ENCODE peak calls at places on chromosomes 11 and 22, in nine cellular contexts. One of them, this sample, is unnamed.

GRCh38 chr11:1456166-1456565 is 30.4 kb downstream of the MOB2 start:
- DNase-seq in astrocyte of the cerebellum: no peak
- DNase-seq in H9: no peak
- DNase-seq in NCI-H345: no peak
- DNase-seq in fibroblast of lung: no peak
- DNase-seq in Calu3: no peak
- DNase-seq in KBM-7: no peak
- DNase-seq in choroid plexus epithelial cell: no peak
- DNase-seq in NCI-H1436: no peak
- DNase-seq in this sample: no peak

GRCh38 chr22:30265851-30266444 is 703 bp downstream of the OSM start:
- DNase-seq in fibroblast of lung: no peak
- DNase-seq in NCI-H345: no peak
- DNase-seq in Calu3: no peak
- DNase-seq in NCI-H1436: no peak
- DNase-seq in choroid plexus epithelial cell: no peak
- DNase-seq in KBM-7: peak; percentile 90
- DNase-seq in H9: no peak
- DNase-seq in astrocyte of the cerebellum: no peak
- DNase-seq in this sample: no peak

GRCh38 chr11:4049006-4049405 is 45.6 kb upstream of the RRM1 start:
- DNase-seq in astrocyte of the cerebellum: no peak
- DNase-seq in H9: no peak
- DNase-seq in Calu3: no peak
- DNase-seq in NCI-H1436: no peak
- DNase-seq in NCI-H345: no peak
- DNase-seq in fibroblast of lung: no peak
- DNase-seq in choroid plexus epithelial cell: no peak
- DNase-seq in KBM-7: peak; percentile 12
- DNase-seq in this sample: no peak

GRCh38 chr22:31932863-31933262 is 11.5 kb upstream of the YWHAH start:
- DNase-seq in fibroblast of lung: no peak
- DNase-seq in NCI-H1436: no peak
- DNase-seq in Calu3: no peak
- DNase-seq in H9: no peak
- DNase-seq in NCI-H345: no peak
- DNase-seq in KBM-7: no peak
- DNase-seq in astrocyte of the cerebellum: no peak
- DNase-seq in choroid plexus epithelial cell: no peak
- DNase-seq in this sample: no peak

GRCh38 chr11:32005786-32006406 is 85.0 kb upstream of the RCN1 start:
- DNase-seq in choroid plexus epithelial cell: no peak
- DNase-seq in H9: no peak
- DNase-seq in astrocyte of the cerebellum: peak; percentile 29
- DNase-seq in KBM-7: no peak
- DNase-seq in NCI-H1436: no peak
- DNase-seq in NCI-H345: no peak
- DNase-seq in fibroblast of lung: no peak
- DNase-seq in Calu3: no peak
- DNase-seq in this sample: no peak

GRCh38 chr11:67699521-67699920 is 25.1 kb upstream of the ALDH3B2 start:
- DNase-seq in KBM-7: no peak
- DNase-seq in choroid plexus epithelial cell: peak; percentile 30
- DNase-seq in Calu3: no peak
- DNase-seq in fibroblast of lung: peak; percentile 9
- DNase-seq in NCI-H345: no peak
- DNase-seq in astrocyte of the cerebellum: no peak
- DNase-seq in NCI-H1436: no peak
- DNase-seq in H9: no peak
- DNase-seq in this sample: no peak

GRCh38 chr22:47206185-47206584 is 443.7 kb downstream of the TBC1D22A start:
- DNase-seq in NCI-H1436: no peak
- DNase-seq in NCI-H345: no peak
- DNase-seq in KBM-7: no peak
- DNase-seq in astrocyte of the cerebellum: no peak
- DNase-seq in Calu3: no peak
- DNase-seq in H9: no peak
- DNase-seq in fibroblast of lung: no peak
- DNase-seq in choroid plexus epithelial cell: no peak
- DNase-seq in this sample: peak; percentile 10

GRCh38 chr11:92740251-92740650 is 229.2 kb upstream of the MTNR1B start:
- DNase-seq in NCI-H345: no peak
- DNase-seq in fibroblast of lung: no peak
- DNase-seq in Calu3: no peak
- DNase-seq in astrocyte of the cerebellum: no peak
- DNase-seq in NCI-H1436: no peak
- DNase-seq in choroid plexus epithelial cell: no peak
- DNase-seq in KBM-7: no peak
- DNase-seq in H9: no peak
- DNase-seq in this sample: no peak

GRCh38 chr11:73193251-73194033 is 24.6 kb upstream of the P2RY2 start:
- DNase-seq in fibroblast of lung: no peak
- DNase-seq in H9: no peak
- DNase-seq in choroid plexus epithelial cell: no peak
- DNase-seq in Calu3: no peak
- DNase-seq in astrocyte of the cerebellum: no peak
- DNase-seq in NCI-H1436: no peak
- DNase-seq in KBM-7: no peak
- DNase-seq in NCI-H345: no peak
- DNase-seq in this sample: no peak

GRCh38 chr22:23035557-23036277 is 34.6 kb upstream of the GNAZ start:
- DNase-seq in Calu3: no peak
- DNase-seq in NCI-H1436: no peak
- DNase-seq in fibroblast of lung: no peak
- DNase-seq in H9: no peak
- DNase-seq in astrocyte of the cerebellum: no peak
- DNase-seq in KBM-7: no peak
- DNase-seq in choroid plexus epithelial cell: no peak
- DNase-seq in NCI-H345: no peak
- DNase-seq in this sample: no peak

GRCh38 chr11:68659158-68659921 is 25.0 kb upstream of the GAL start:
- DNase-seq in KBM-7: peak; percentile 46
- DNase-seq in NCI-H1436: peak; percentile 95
- DNase-seq in choroid plexus epithelial cell: peak; percentile 100
- DNase-seq in astrocyte of the cerebellum: peak; percentile 98
- DNase-seq in NCI-H345: peak; percentile 97
- DNase-seq in H9: peak; percentile 25
- DNase-seq in Calu3: no peak
- DNase-seq in fibroblast of lung: peak; percentile 99
- DNase-seq in this sample: no peak

GRCh38 chr11:75325713-75326438 is 25.6 kb downstream of the ARRB1 start:
- DNase-seq in KBM-7: no peak
- DNase-seq in NCI-H345: no peak
- DNase-seq in fibroblast of lung: peak; percentile 93
- DNase-seq in choroid plexus epithelial cell: peak; percentile 94
- DNase-seq in NCI-H1436: no peak
- DNase-seq in Calu3: peak; percentile 55
- DNase-seq in astrocyte of the cerebellum: peak; percentile 34
- DNase-seq in H9: no peak
- DNase-seq in this sample: peak; percentile 80

GRCh38 chr22:37492428-37493344 is 6.5 kb upstream of the MFNG start:
- DNase-seq in fibroblast of lung: peak; percentile 46
- DNase-seq in choroid plexus epithelial cell: peak; percentile 67
- DNase-seq in astrocyte of the cerebellum: no peak
- DNase-seq in H9: peak; percentile 79
- DNase-seq in NCI-H1436: no peak
- DNase-seq in NCI-H345: no peak
- DNase-seq in Calu3: peak; percentile 52
- DNase-seq in KBM-7: peak; percentile 80
- DNase-seq in this sample: peak; percentile 58

GRCh38 chr22:22759371-22759770 is 115.0 kb downstream of the GGTLC2 start:
- DNase-seq in astrocyte of the cerebellum: no peak
- DNase-seq in choroid plexus epithelial cell: no peak
- DNase-seq in NCI-H345: no peak
- DNase-seq in NCI-H1436: no peak
- DNase-seq in H9: no peak
- DNase-seq in fibroblast of lung: no peak
- DNase-seq in Calu3: no peak
- DNase-seq in KBM-7: no peak
- DNase-seq in this sample: no peak

GRCh38 chr11:66218846-66219620 is 49.4 kb upstream of the RAB1B start:
- DNase-seq in NCI-H345: no peak
- DNase-seq in Calu3: no peak
- DNase-seq in NCI-H1436: no peak
- DNase-seq in H9: peak; percentile 10
- DNase-seq in KBM-7: no peak
- DNase-seq in astrocyte of the cerebellum: no peak
- DNase-seq in fibroblast of lung: no peak
- DNase-seq in choroid plexus epithelial cell: no peak
- DNase-seq in this sample: no peak

GRCh38 chr11:96486890-96487633 is 97.2 kb downstream of the JRKL start:
- DNase-seq in KBM-7: no peak
- DNase-seq in fibroblast of lung: peak; percentile 44
- DNase-seq in choroid plexus epithelial cell: peak; percentile 29
- DNase-seq in astrocyte of the cerebellum: no peak
- DNase-seq in NCI-H345: peak; percentile 8
- DNase-seq in H9: peak; percentile 60
- DNase-seq in Calu3: peak; percentile 52
- DNase-seq in NCI-H1436: no peak
- DNase-seq in this sample: peak; percentile 86

GRCh38 chr11:14202263-14203173 is 156.5 kb downstream of the RRAS2 start:
- DNase-seq in H9: no peak
- DNase-seq in KBM-7: no peak
- DNase-seq in NCI-H345: no peak
- DNase-seq in astrocyte of the cerebellum: no peak
- DNase-seq in choroid plexus epithelial cell: no peak
- DNase-seq in Calu3: no peak
- DNase-seq in NCI-H1436: no peak
- DNase-seq in fibroblast of lung: no peak
- DNase-seq in this sample: no peak

GRCh38 chr22:47148956-47149748 is 386.7 kb downstream of the TBC1D22A start:
- DNase-seq in fibroblast of lung: no peak
- DNase-seq in Calu3: no peak
- DNase-seq in H9: no peak
- DNase-seq in NCI-H1436: no peak
- DNase-seq in NCI-H345: no peak
- DNase-seq in KBM-7: no peak
- DNase-seq in choroid plexus epithelial cell: no peak
- DNase-seq in astrocyte of the cerebellum: no peak
- DNase-seq in this sample: no peak

GRCh38 chr11:122808494-122808893 is 29.8 kb upstream of the CRTAM start:
- DNase-seq in astrocyte of the cerebellum: no peak
- DNase-seq in H9: no peak
- DNase-seq in fibroblast of lung: peak; percentile 56
- DNase-seq in NCI-H345: no peak
- DNase-seq in Calu3: no peak
- DNase-seq in KBM-7: peak; percentile 90
- DNase-seq in NCI-H1436: no peak
- DNase-seq in choroid plexus epithelial cell: peak; percentile 79
- DNase-seq in this sample: no peak

GRCh38 chr11:13669544-13670488 is 1.3 kb downstream of the FAR1 start:
- DNase-seq in H9: no peak
- DNase-seq in KBM-7: no peak
- DNase-seq in Calu3: no peak
- DNase-seq in NCI-H1436: no peak
- DNase-seq in fibroblast of lung: peak; percentile 27
- DNase-seq in choroid plexus epithelial cell: peak; percentile 30
- DNase-seq in astrocyte of the cerebellum: no peak
- DNase-seq in NCI-H345: no peak
- DNase-seq in this sample: no peak

GRCh38 chr11:120547871-120548681 is 36.5 kb downstream of the GRIK4 start:
- DNase-seq in Calu3: peak; percentile 88
- DNase-seq in NCI-H345: peak; percentile 80
- DNase-seq in astrocyte of the cerebellum: peak; percentile 74
- DNase-seq in choroid plexus epithelial cell: peak; percentile 87
- DNase-seq in NCI-H1436: peak; percentile 72
- DNase-seq in H9: no peak
- DNase-seq in KBM-7: peak; percentile 15
- DNase-seq in fibroblast of lung: peak; percentile 98
- DNase-seq in this sample: peak; percentile 84

GRCh38 chr22:23402275-23403151 is 177.6 kb downstream of the IGLL1 start:
- DNase-seq in choroid plexus epithelial cell: peak; percentile 57
- DNase-seq in fibroblast of lung: peak; percentile 21
- DNase-seq in KBM-7: peak; percentile 69
- DNase-seq in Calu3: peak; percentile 88
- DNase-seq in NCI-H345: peak; percentile 46
- DNase-seq in NCI-H1436: peak; percentile 92
- DNase-seq in astrocyte of the cerebellum: no peak
- DNase-seq in H9: peak; percentile 84
- DNase-seq in this sample: peak; percentile 81

GRCh38 chr11:78187366-78188011 is 937 bp downstream of the KCTD21 start:
- DNase-seq in Calu3: no peak
- DNase-seq in choroid plexus epithelial cell: no peak
- DNase-seq in NCI-H345: no peak
- DNase-seq in KBM-7: no peak
- DNase-seq in NCI-H1436: no peak
- DNase-seq in astrocyte of the cerebellum: no peak
- DNase-seq in H9: no peak
- DNase-seq in fibroblast of lung: no peak
- DNase-seq in this sample: peak; percentile 58

GRCh38 chr11:70313945-70314344 is 43.5 kb downstream of the PPFIA1 start:
- DNase-seq in Calu3: no peak
- DNase-seq in astrocyte of the cerebellum: no peak
- DNase-seq in H9: no peak
- DNase-seq in KBM-7: peak; percentile 39
- DNase-seq in NCI-H345: no peak
- DNase-seq in fibroblast of lung: no peak
- DNase-seq in NCI-H1436: no peak
- DNase-seq in choroid plexus epithelial cell: no peak
- DNase-seq in this sample: no peak

GRCh38 chr11:11568651-11569229 is 53.1 kb downstream of the GALNT18 start:
- DNase-seq in KBM-7: peak; percentile 10
- DNase-seq in NCI-H345: no peak
- DNase-seq in choroid plexus epithelial cell: no peak
- DNase-seq in astrocyte of the cerebellum: no peak
- DNase-seq in NCI-H1436: no peak
- DNase-seq in Calu3: no peak
- DNase-seq in fibroblast of lung: no peak
- DNase-seq in H9: no peak
- DNase-seq in this sample: no peak

GRCh38 chr11:63710476-63711217 is 29.3 kb downstream of the RTN3 start:
- DNase-seq in NCI-H1436: no peak
- DNase-seq in KBM-7: no peak
- DNase-seq in H9: no peak
- DNase-seq in fibroblast of lung: peak; percentile 82
- DNase-seq in astrocyte of the cerebellum: no peak
- DNase-seq in NCI-H345: no peak
- DNase-seq in Calu3: no peak
- DNase-seq in choroid plexus epithelial cell: peak; percentile 88
- DNase-seq in this sample: no peak

GRCh38 chr22:18023509-18024275 is 669 bp downstream of the MICAL3 start:
- DNase-seq in Calu3: peak; percentile 64
- DNase-seq in NCI-H345: peak; percentile 69
- DNase-seq in choroid plexus epithelial cell: peak; percentile 65
- DNase-seq in H9: peak; percentile 80
- DNase-seq in astrocyte of the cerebellum: peak; percentile 39
- DNase-seq in NCI-H1436: peak; percentile 25
- DNase-seq in fibroblast of lung: peak; percentile 86
- DNase-seq in KBM-7: peak; percentile 60
- DNase-seq in this sample: peak; percentile 79

GRCh38 chr11:17770048-17770652 is 35.6 kb downstream of the KCNC1 start:
- DNase-seq in fibroblast of lung: no peak
- DNase-seq in KBM-7: peak; percentile 23
- DNase-seq in NCI-H1436: no peak
- DNase-seq in Calu3: peak; percentile 43
- DNase-seq in astrocyte of the cerebellum: no peak
- DNase-seq in H9: peak; percentile 55
- DNase-seq in choroid plexus epithelial cell: no peak
- DNase-seq in NCI-H345: no peak
- DNase-seq in this sample: no peak

GRCh38 chr11:44564653-44565007 is 833 bp upstream of the CD82 start:
- DNase-seq in astrocyte of the cerebellum: peak; percentile 41
- DNase-seq in KBM-7: no peak
- DNase-seq in fibroblast of lung: peak; percentile 84
- DNase-seq in NCI-H1436: peak; percentile 70
- DNase-seq in H9: peak; percentile 45
- DNase-seq in Calu3: peak; percentile 51
- DNase-seq in NCI-H345: peak; percentile 89
- DNase-seq in choroid plexus epithelial cell: peak; percentile 75
- DNase-seq in this sample: peak; percentile 91

GRCh38 chr11:65053826-65054503 is 4.4 kb downstream of the NAALADL1 start:
- DNase-seq in choroid plexus epithelial cell: no peak
- DNase-seq in astrocyte of the cerebellum: no peak
- DNase-seq in NCI-H1436: no peak
- DNase-seq in KBM-7: no peak
- DNase-seq in NCI-H345: no peak
- DNase-seq in H9: no peak
- DNase-seq in Calu3: no peak
- DNase-seq in fibroblast of lung: no peak
- DNase-seq in this sample: no peak

GRCh38 chr11:121557348-121557747 is 104.6 kb upstream of the SORL1-AS1 start:
- DNase-seq in astrocyte of the cerebellum: peak; percentile 74
- DNase-seq in H9: no peak
- DNase-seq in fibroblast of lung: no peak
- DNase-seq in choroid plexus epithelial cell: no peak
- DNase-seq in KBM-7: peak; percentile 42
- DNase-seq in NCI-H1436: no peak
- DNase-seq in NCI-H345: no peak
- DNase-seq in Calu3: no peak
- DNase-seq in this sample: no peak